ENCODE peak calls at places on chromosomes 3 and 15, in five cellular contexts. I is NCI-H1417, Z is posterior cingulate gyrus, A is lower lobe of right lung, Y is lung. D is an unnamed sample.

GRCh38 chr3:66588340-66588847 is 87.6 kb upstream of the LRIG1 start:
- DNase-seq in Y (no peak), A (no peak), Z (no peak), I (no peak), D (no peak)

GRCh38 chr3:63328386-63328785 is 50.3 kb downstream of the SYNPR start:
- DNase-seq in A (no peak), I (peak; percentile 2), Z (no peak), Y (no peak), D (no peak)

GRCh38 chr3:49554639-49555265 is 475 bp downstream of the BSN start:
- DNase-seq in A (peak; percentile 66), Z (no peak), I (no peak), Y (no peak), D (peak; percentile 50)

GRCh38 chr3:61117045-61117898 is 134.0 kb downstream of the FHIT start:
- DNase-seq in I (no peak), Z (no peak), A (no peak), Y (no peak), D (no peak)

GRCh38 chr3:185363662-185364203 is 797 bp downstream of the MAP3K13 start:
- DNase-seq in A (no peak), Y (no peak), I (peak; percentile 62), Z (no peak), D (peak; percentile 61)

GRCh38 chr3:36408146-36408545 is 27.8 kb downstream of the STAC start:
- DNase-seq in Z (no peak), Y (no peak), I (no peak), A (no peak), D (no peak)

GRCh38 chr3:10116138-10116460 is 624 bp downstream of the BRK1 start:
- DNase-seq in Z (no peak), Y (no peak), A (no peak), I (no peak), D (no peak)

GRCh38 chr15:64875641-64876223 is 34.0 kb downstream of the PLEKHO2 start:
- DNase-seq in Z (no peak), Y (no peak), A (no peak), I (no peak), D (no peak)

GRCh38 chr15:68930268-68931022 is at the start of gene SPESP1:
- DNase-seq in Y (no peak), A (peak; percentile 60), Z (peak; percentile 22), I (no peak), D (no peak)

GRCh38 chr3:177037241-177037640 is 160.0 kb downstream of the TBL1XR1 start:
- DNase-seq in Y (no peak), Z (no peak), A (no peak), I (no peak), D (no peak)

GRCh38 chr15:68365770-68366169 is 66.2 kb downstream of the ITGA11 start:
- DNase-seq in Y (no peak), Z (no peak), I (no peak), A (no peak), D (no peak)

GRCh38 chr15:84398763-84399701 is 163.5 kb downstream of the GOLGA6L4 start:
- DNase-seq in A (no peak), Z (no peak), I (no peak), Y (peak; percentile 24), D (no peak)

GRCh38 chr3:60651799-60652198 is 599.5 kb downstream of the FHIT start:
- DNase-seq in Z (no peak), Y (no peak), A (no peak), I (no peak), D (no peak)

GRCh38 chr3:144105542-144105941 is 133.9 kb downstream of the DIPK2A start:
- DNase-seq in Y (no peak), I (no peak), A (no peak), Z (no peak), D (no peak)

GRCh38 chr3:123733805-123734526 is 149.1 kb upstream of the HACD2 start:
- DNase-seq in Y (no peak), A (no peak), Z (no peak), I (no peak), D (no peak)

GRCh38 chr3:189132125-189132744 is 39.5 kb upstream of the TPRG1 start:
- DNase-seq in Y (peak; percentile 35), Z (no peak), A (peak; percentile 65), I (no peak), D (no peak)

GRCh38 chr3:185313693-185314246 is 49.2 kb upstream of the MAP3K13 start:
- DNase-seq in Y (no peak), Z (no peak), I (no peak), A (no peak), D (no peak)

GRCh38 chr15:75661041-75661778 is 13.5 kb downstream of the SNX33 start:
- DNase-seq in I (no peak), Z (peak; percentile 47), Y (peak; percentile 90), A (peak; percentile 90), D (no peak)

GRCh38 chr3:36840453-36840921 is 76.1 kb upstream of the DCLK3 start:
- DNase-seq in A (no peak), Y (no peak), I (no peak), Z (no peak), D (no peak)

GRCh38 chr15:71239592-71240364 is 124.5 kb downstream of the THSD4 start:
- DNase-seq in Y (no peak), Z (no peak), I (no peak), A (no peak), D (no peak)

GRCh38 chr3:141680620-141681389 is 57.3 kb upstream of the RNF7 start:
- DNase-seq in I (peak; percentile 77), Z (no peak), Y (peak; percentile 41), A (no peak), D (no peak)

GRCh38 chr15:99918072-99918471 is 184.8 kb upstream of the LYSMD4 start:
- DNase-seq in I (no peak), Y (no peak), Z (no peak), A (no peak), D (no peak)

GRCh38 chr3:119207512-119207875 is 33.2 kb downstream of the B4GALT4 start:
- DNase-seq in A (no peak), I (no peak), Y (no peak), Z (no peak), D (no peak)

GRCh38 chr15:67180035-67180434 is 74.4 kb downstream of the AAGAB start:
- DNase-seq in I (no peak), Z (no peak), A (no peak), Y (no peak), D (no peak)

GRCh38 chr15:35540885-35541284 is 5.1 kb downstream of the DPH6 start:
- DNase-seq in Z (no peak), A (no peak), I (no peak), Y (no peak), D (no peak)

GRCh38 chr3:178352300-178353021 is 183.8 kb upstream of the KCNMB2 start:
- DNase-seq in I (no peak), Y (no peak), Z (no peak), A (no peak), D (no peak)

GRCh38 chr3:185067173-185067572 is 85.7 kb downstream of the C3orf70 start:
- DNase-seq in I (no peak), Z (no peak), Y (no peak), A (no peak), D (no peak)

D was measured in C1 segment of cervical spinal cord.